ENCODE peak calls at places on chromosomes 4 and X, in seven cellular contexts. O is upper lobe of right lung; A is CD4-positive, alpha-beta T cell; W is hepatocyte; M is Peyer's patch; E is fibroblast of pulmonary artery; V is cardiac muscle cell. D is an unnamed sample.

GRCh38 chr4:71187399-71188196 is 151.2 kb upstream of the SLC4A4 start:
- DNase-seq in O (peak; percentile 68), A (no peak), W (peak; percentile 37), M (peak; percentile 67), E (no peak), V (peak; percentile 45), D (no peak)

GRCh38 chr4:24794916-24795665 is at the start of gene SOD3:
- DNase-seq in O (peak; percentile 90), A (no peak), W (peak; percentile 69), M (peak; percentile 57), E (peak; percentile 90), V (peak; percentile 96), D (no peak)

GRCh38 chr4:22339491-22339890 is 176.4 kb downstream of the ADGRA3 start:
- DNase-seq in O (no peak), A (no peak), W (no peak), M (no peak), E (no peak), V (no peak), D (no peak)

GRCh38 chrX:142089193-142089592 is 115.9 kb downstream of the MAGEC2 start:
- DNase-seq in O (no peak), A (no peak), W (peak; percentile 17), M (no peak), E (peak; percentile 44), V (peak; percentile 41), D (no peak)

GRCh38 chr4:1505511-1506451 is 99.5 kb upstream of the NKX1-1 start:
- DNase-seq in O (peak; percentile 55), A (no peak), W (no peak), M (peak; percentile 35), E (no peak), V (no peak), D (no peak)

GRCh38 chr4:23654791-23655190 is 235.1 kb downstream of the PPARGC1A start:
- DNase-seq in O (no peak), A (no peak), W (no peak), M (no peak), E (peak; percentile 8), V (no peak), D (no peak)

GRCh38 chr4:78058591-78059523 is 1.7 kb downstream of the FRAS1 start:
- DNase-seq in O (peak; percentile 74), A (no peak), W (peak; percentile 75), M (peak; percentile 65), E (peak; percentile 23), V (peak; percentile 60), D (peak; percentile 30)

GRCh38 chr4:51870441-51871188 is 27.7 kb downstream of the DCUN1D4 start:
- DNase-seq in O (no peak), A (no peak), W (no peak), M (no peak), E (no peak), V (no peak), D (no peak)

GRCh38 chr4:73486497-73486896 is 5.0 kb downstream of the AFM start:
- DNase-seq in O (no peak), A (no peak), W (no peak), M (no peak), E (no peak), V (no peak), D (no peak)

GRCh38 chr4:122764071-122764807 is 31.7 kb downstream of the BBS12 start:
- DNase-seq in O (no peak), A (no peak), W (no peak), M (no peak), E (peak; percentile 47), V (peak; percentile 37), D (no peak)

GRCh38 chr4:123706961-123707360 is 310.4 kb downstream of the SPRY1 start:
- DNase-seq in O (no peak), A (no peak), W (no peak), M (no peak), E (no peak), V (no peak), D (no peak)

GRCh38 chr4:80539190-80539589 is 203.7 kb downstream of the CFAP299 start:
- DNase-seq in O (no peak), A (no peak), W (no peak), M (no peak), E (no peak), V (no peak), D (no peak)

GRCh38 chr4:91108751-91109150 is 981.6 kb downstream of the CCSER1 start:
- DNase-seq in O (no peak), A (no peak), W (no peak), M (no peak), E (no peak), V (no peak), D (no peak)

GRCh38 chrX:17769701-17770269 is 32.5 kb downstream of the SCML1 start:
- DNase-seq in O (no peak), A (no peak), W (no peak), M (no peak), E (no peak), V (no peak), D (no peak)

GRCh38 chr4:74316397-74316796 is 8.1 kb downstream of the EPGN start:
- DNase-seq in O (no peak), A (no peak), W (no peak), M (no peak), E (peak; percentile 53), V (peak; percentile 46), D (no peak)

GRCh38 chr4:138948918-138949317 is 66.7 kb upstream of the NOCT start:
- DNase-seq in O (no peak), A (no peak), W (no peak), M (no peak), E (no peak), V (no peak), D (no peak)

GRCh38 chrX:154046262-154046771 is 26.6 kb upstream of the IRAK1 start:
- DNase-seq in O (no peak), A (no peak), W (peak; percentile 67), M (no peak), E (peak; percentile 95), V (peak; percentile 94), D (no peak)

GRCh38 chrX:63050225-63050624 is 300.9 kb downstream of the SPIN4 start:
- DNase-seq in O (no peak), A (no peak), W (no peak), M (no peak), E (no peak), V (no peak), D (no peak)
- TF ChIP-seq CTCF in O (no peak), A (no peak), W (no peak), M (no peak), E (no peak), V (no peak), D (no peak)

DNA sequence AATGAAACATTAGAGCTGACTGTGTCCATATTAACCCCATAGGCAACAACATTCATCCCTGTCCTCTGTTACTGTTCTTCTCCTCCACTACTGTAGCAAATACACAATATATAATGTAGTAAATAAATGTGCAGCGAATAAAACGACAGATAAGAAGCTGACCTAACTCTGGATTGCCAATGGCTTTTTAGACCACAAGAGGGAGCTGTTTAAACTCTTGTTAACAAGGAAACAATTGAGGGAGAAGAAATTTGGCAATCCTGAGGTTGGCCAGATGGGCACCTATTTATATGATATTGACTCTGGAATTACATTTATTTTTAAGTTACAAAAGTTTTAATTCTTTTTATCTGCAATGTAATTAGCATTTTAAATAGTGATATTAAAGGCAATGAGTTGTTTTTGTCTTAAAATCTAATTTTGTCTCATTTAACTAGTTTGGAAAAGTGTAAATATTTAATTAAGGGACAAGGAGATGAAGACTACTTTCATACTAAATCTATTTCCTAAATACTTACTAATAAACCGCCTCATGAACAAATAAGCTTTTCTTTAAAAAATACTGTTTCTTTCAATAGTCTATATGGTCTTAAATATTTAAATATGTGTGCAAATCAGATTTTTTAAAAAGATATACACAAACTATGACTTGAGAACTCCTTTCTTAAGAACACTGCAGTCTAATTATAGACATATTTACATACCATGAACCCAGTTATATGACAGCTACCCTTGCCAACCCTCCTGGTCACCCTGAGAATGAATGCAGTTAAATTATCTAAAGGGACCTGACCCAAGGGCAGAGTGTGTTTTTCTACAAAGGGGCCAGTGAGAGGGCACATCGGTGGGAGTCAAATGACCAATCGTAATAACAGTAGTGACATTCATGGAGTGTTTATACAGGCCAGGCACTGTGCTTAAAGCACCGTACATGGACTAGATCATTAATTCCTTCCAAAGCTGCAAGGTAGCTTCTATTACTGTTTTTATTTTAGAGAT is 52.9 kb upstream of the HPF1 start:
- DNase-seq in O (no peak), A (no peak), W (peak; percentile 88), M (no peak), E (peak; percentile 90), V (peak; percentile 87), D (peak; percentile 51)
- TF ChIP-seq CTCF in O (peak; percentile 90), A (peak; percentile 81), W (peak; percentile 88), M (peak; percentile 75), E (peak; percentile 90), V (peak; percentile 81), D (peak; percentile 89)

DNA sequence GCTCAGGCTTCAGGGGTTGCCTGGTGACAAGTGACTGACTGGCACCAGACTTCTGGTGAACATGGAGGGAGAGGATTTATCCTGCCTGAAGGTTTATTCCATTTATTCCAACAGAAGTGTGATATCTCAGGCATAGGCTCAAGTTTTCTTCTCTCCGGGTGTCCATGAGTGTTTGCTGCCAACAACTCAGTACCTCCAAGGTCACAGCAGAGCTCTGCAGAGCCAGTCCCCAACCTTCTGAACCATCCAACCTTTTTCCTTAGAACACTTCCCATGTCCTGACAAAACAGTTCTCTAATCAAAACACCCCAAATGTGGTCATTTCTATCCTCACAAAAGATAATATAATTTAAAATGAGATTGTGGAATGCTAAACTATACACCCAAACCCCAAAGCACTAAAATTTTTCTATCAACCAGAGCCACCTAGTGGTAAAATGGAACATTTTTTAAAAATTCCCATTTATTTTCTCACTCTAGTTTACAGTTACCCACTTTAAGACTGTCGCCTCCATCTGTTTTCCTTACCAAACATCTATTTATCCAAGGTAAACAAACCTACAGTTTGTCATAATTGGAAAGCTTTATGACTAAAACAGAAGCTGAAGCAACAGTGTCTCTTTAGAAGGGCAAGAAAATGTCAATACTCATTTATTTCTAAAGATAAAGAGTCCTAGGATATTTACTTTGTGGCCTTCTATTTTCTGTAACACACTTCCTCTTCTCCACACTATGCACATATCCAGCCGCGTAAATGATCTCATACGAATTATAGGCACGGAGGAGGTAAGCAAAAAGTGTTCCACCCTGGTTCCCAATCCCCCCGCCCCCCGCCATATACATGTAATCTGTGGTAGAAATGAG is 39.5 kb downstream of the TMEM154 start:
- DNase-seq in O (no peak), A (no peak), W (peak; percentile 25), M (no peak), E (peak; percentile 51), V (peak; percentile 41), D (no peak)
- TF ChIP-seq CTCF in O (peak; percentile 64), A (peak; percentile 87), W (peak; percentile 72), M (peak; percentile 66), E (peak; percentile 46), V (peak; percentile 47), D (peak; percentile 79)

GRCh38 chrX:15849555-15849954 is 5.1 kb downstream of the AP1S2 start:
- DNase-seq in O (no peak), A (no peak), W (peak; percentile 22), M (no peak), E (peak; percentile 16), V (peak; percentile 17), D (no peak)
- TF ChIP-seq CTCF in O (peak; percentile 19), A (no peak), W (peak; percentile 40), M (no peak), E (peak; percentile 31), V (peak; percentile 34), D (no peak)

GRCh38 chr4:152454398-152455011 is 81.4 kb downstream of the FBXW7 start:
- DNase-seq in O (no peak), A (no peak), W (peak; percentile 17), M (no peak), E (peak; percentile 59), V (peak; percentile 51), D (no peak)
- TF ChIP-seq CTCF in O (peak; percentile 66), A (peak; percentile 61), W (peak; percentile 74), M (peak; percentile 38), E (peak; percentile 78), V (peak; percentile 73), D (peak; percentile 77)

D was measured in B cell.